ENCODE peak calls at places on chromosomes 12 and 14, in ten cellular contexts. One of them, this sample, is unnamed.

GRCh38 chr14:25350802-25351201 is 300.9 kb upstream of the STXBP6 start:
- DNase-seq in NCI-H1417: no peak
- DNase-seq in stimulated activated CD8-positive, alpha-beta memory T cell treated with anti-CD3 and anti-CD28 coated beads, Interleukin-4, amount 100 ng/mL, for 48 hours: no peak
- DNase-seq in GM19239: no peak
- DNase-seq in BJ: no peak
- DNase-seq in NCI-H2029: no peak
- DNase-seq in tibial artery: no peak
- DNase-seq in stimulated activated CD4-positive, alpha-beta T cell treated with anti-CD3 and anti-CD28 coated beads, TNF-alpha, amount 100 ng/mL, for 4 hours: no peak
- DNase-seq in OCI-LY7: no peak
- DNase-seq in A549: no peak
- DNase-seq in this sample: no peak

GRCh38 chr12:108612788-108613282 is 15.0 kb upstream of the TMEM119 start:
- DNase-seq in NCI-H1417: peak; percentile 35
- DNase-seq in stimulated activated CD8-positive, alpha-beta memory T cell treated with anti-CD3 and anti-CD28 coated beads, Interleukin-4, amount 100 ng/mL, for 48 hours: no peak
- DNase-seq in GM19239: no peak
- DNase-seq in BJ: no peak
- DNase-seq in NCI-H2029: no peak
- DNase-seq in tibial artery: no peak
- DNase-seq in stimulated activated CD4-positive, alpha-beta T cell treated with anti-CD3 and anti-CD28 coated beads, TNF-alpha, amount 100 ng/mL, for 4 hours: no peak
- DNase-seq in OCI-LY7: no peak
- DNase-seq in A549: no peak
- DNase-seq in this sample: no peak

GRCh38 chr14:58829594-58829993 is 191.8 kb downstream of the DACT1 start:
- DNase-seq in NCI-H1417: peak; percentile 52
- DNase-seq in stimulated activated CD8-positive, alpha-beta memory T cell treated with anti-CD3 and anti-CD28 coated beads, Interleukin-4, amount 100 ng/mL, for 48 hours: no peak
- DNase-seq in GM19239: no peak
- DNase-seq in BJ: no peak
- DNase-seq in NCI-H2029: peak; percentile 76
- DNase-seq in tibial artery: no peak
- DNase-seq in stimulated activated CD4-positive, alpha-beta T cell treated with anti-CD3 and anti-CD28 coated beads, TNF-alpha, amount 100 ng/mL, for 4 hours: no peak
- DNase-seq in OCI-LY7: no peak
- DNase-seq in A549: peak; percentile 37
- DNase-seq in this sample: no peak

GRCh38 chr12:13173537-13173936 is 23.0 kb upstream of the EMP1 start:
- DNase-seq in NCI-H1417: no peak
- DNase-seq in stimulated activated CD8-positive, alpha-beta memory T cell treated with anti-CD3 and anti-CD28 coated beads, Interleukin-4, amount 100 ng/mL, for 48 hours: peak; percentile 50
- DNase-seq in GM19239: peak; percentile 48
- DNase-seq in BJ: peak; percentile 88
- DNase-seq in NCI-H2029: no peak
- DNase-seq in tibial artery: peak; percentile 85
- DNase-seq in stimulated activated CD4-positive, alpha-beta T cell treated with anti-CD3 and anti-CD28 coated beads, TNF-alpha, amount 100 ng/mL, for 4 hours: no peak
- DNase-seq in OCI-LY7: no peak
- DNase-seq in A549: no peak
- DNase-seq in this sample: peak; percentile 85

GRCh38 chr14:55746533-55746932 is 166.5 kb downstream of the KTN1 start:
- DNase-seq in NCI-H1417: no peak
- DNase-seq in stimulated activated CD8-positive, alpha-beta memory T cell treated with anti-CD3 and anti-CD28 coated beads, Interleukin-4, amount 100 ng/mL, for 48 hours: no peak
- DNase-seq in GM19239: no peak
- DNase-seq in BJ: no peak
- DNase-seq in NCI-H2029: no peak
- DNase-seq in tibial artery: no peak
- DNase-seq in stimulated activated CD4-positive, alpha-beta T cell treated with anti-CD3 and anti-CD28 coated beads, TNF-alpha, amount 100 ng/mL, for 4 hours: no peak
- DNase-seq in OCI-LY7: no peak
- DNase-seq in A549: no peak
- DNase-seq in this sample: no peak

GRCh38 chr12:67202344-67203012 is 66.7 kb upstream of the CAND1 start:
- DNase-seq in NCI-H1417: no peak
- DNase-seq in stimulated activated CD8-positive, alpha-beta memory T cell treated with anti-CD3 and anti-CD28 coated beads, Interleukin-4, amount 100 ng/mL, for 48 hours: no peak
- DNase-seq in GM19239: no peak
- DNase-seq in BJ: no peak
- DNase-seq in NCI-H2029: no peak
- DNase-seq in tibial artery: no peak
- DNase-seq in stimulated activated CD4-positive, alpha-beta T cell treated with anti-CD3 and anti-CD28 coated beads, TNF-alpha, amount 100 ng/mL, for 4 hours: no peak
- DNase-seq in OCI-LY7: no peak
- DNase-seq in A549: no peak
- DNase-seq in this sample: no peak

GRCh38 chr12:9391751-9392240 is 183.6 kb upstream of the PZP start:
- DNase-seq in NCI-H1417: no peak
- DNase-seq in stimulated activated CD8-positive, alpha-beta memory T cell treated with anti-CD3 and anti-CD28 coated beads, Interleukin-4, amount 100 ng/mL, for 48 hours: no peak
- DNase-seq in GM19239: no peak
- DNase-seq in BJ: no peak
- DNase-seq in NCI-H2029: no peak
- DNase-seq in tibial artery: no peak
- DNase-seq in stimulated activated CD4-positive, alpha-beta T cell treated with anti-CD3 and anti-CD28 coated beads, TNF-alpha, amount 100 ng/mL, for 4 hours: no peak
- DNase-seq in OCI-LY7: no peak
- DNase-seq in A549: no peak
- DNase-seq in this sample: no peak

GRCh38 chr14:70645892-70646291 is 4.2 kb downstream of the TTC9 start:
- DNase-seq in NCI-H1417: no peak
- DNase-seq in stimulated activated CD8-positive, alpha-beta memory T cell treated with anti-CD3 and anti-CD28 coated beads, Interleukin-4, amount 100 ng/mL, for 48 hours: no peak
- DNase-seq in GM19239: no peak
- DNase-seq in BJ: no peak
- DNase-seq in NCI-H2029: no peak
- DNase-seq in tibial artery: no peak
- DNase-seq in stimulated activated CD4-positive, alpha-beta T cell treated with anti-CD3 and anti-CD28 coated beads, TNF-alpha, amount 100 ng/mL, for 4 hours: no peak
- DNase-seq in OCI-LY7: no peak
- DNase-seq in A549: no peak
- DNase-seq in this sample: no peak

GRCh38 chr12:32248594-32249140 is 142.0 kb downstream of the BICD1 start:
- DNase-seq in NCI-H1417: no peak
- DNase-seq in stimulated activated CD8-positive, alpha-beta memory T cell treated with anti-CD3 and anti-CD28 coated beads, Interleukin-4, amount 100 ng/mL, for 48 hours: no peak
- DNase-seq in GM19239: no peak
- DNase-seq in BJ: no peak
- DNase-seq in NCI-H2029: no peak
- DNase-seq in tibial artery: no peak
- DNase-seq in stimulated activated CD4-positive, alpha-beta T cell treated with anti-CD3 and anti-CD28 coated beads, TNF-alpha, amount 100 ng/mL, for 4 hours: no peak
- DNase-seq in OCI-LY7: no peak
- DNase-seq in A549: no peak
- DNase-seq in this sample: no peak

GRCh38 chr14:77622562-77622961 is 6.1 kb upstream of the SPTLC2 start:
- DNase-seq in NCI-H1417: no peak
- DNase-seq in stimulated activated CD8-positive, alpha-beta memory T cell treated with anti-CD3 and anti-CD28 coated beads, Interleukin-4, amount 100 ng/mL, for 48 hours: no peak
- DNase-seq in GM19239: no peak
- DNase-seq in BJ: no peak
- DNase-seq in NCI-H2029: peak; percentile 27
- DNase-seq in tibial artery: no peak
- DNase-seq in stimulated activated CD4-positive, alpha-beta T cell treated with anti-CD3 and anti-CD28 coated beads, TNF-alpha, amount 100 ng/mL, for 4 hours: no peak
- DNase-seq in OCI-LY7: no peak
- DNase-seq in A549: no peak
- DNase-seq in this sample: no peak

GRCh38 chr14:53613404-53614253 is 343.0 kb downstream of the BMP4 start:
- DNase-seq in NCI-H1417: peak; percentile 81
- DNase-seq in stimulated activated CD8-positive, alpha-beta memory T cell treated with anti-CD3 and anti-CD28 coated beads, Interleukin-4, amount 100 ng/mL, for 48 hours: no peak
- DNase-seq in GM19239: peak; percentile 44
- DNase-seq in BJ: no peak
- DNase-seq in NCI-H2029: peak; percentile 44
- DNase-seq in tibial artery: no peak
- DNase-seq in stimulated activated CD4-positive, alpha-beta T cell treated with anti-CD3 and anti-CD28 coated beads, TNF-alpha, amount 100 ng/mL, for 4 hours: no peak
- DNase-seq in OCI-LY7: peak; percentile 96
- DNase-seq in A549: peak; percentile 97
- DNase-seq in this sample: no peak

GRCh38 chr12:120132863-120133385 is 16.4 kb upstream of the RAB35 start:
- DNase-seq in NCI-H1417: no peak
- DNase-seq in stimulated activated CD8-positive, alpha-beta memory T cell treated with anti-CD3 and anti-CD28 coated beads, Interleukin-4, amount 100 ng/mL, for 48 hours: no peak
- DNase-seq in GM19239: peak; percentile 67
- DNase-seq in BJ: no peak
- DNase-seq in NCI-H2029: no peak
- DNase-seq in tibial artery: no peak
- DNase-seq in stimulated activated CD4-positive, alpha-beta T cell treated with anti-CD3 and anti-CD28 coated beads, TNF-alpha, amount 100 ng/mL, for 4 hours: no peak
- DNase-seq in OCI-LY7: peak; percentile 83
- DNase-seq in A549: no peak
- DNase-seq in this sample: no peak

GRCh38 chr14:31360919-31361662 is 59.3 kb downstream of the HEATR5A start:
- DNase-seq in NCI-H1417: no peak
- DNase-seq in stimulated activated CD8-positive, alpha-beta memory T cell treated with anti-CD3 and anti-CD28 coated beads, Interleukin-4, amount 100 ng/mL, for 48 hours: no peak
- DNase-seq in GM19239: no peak
- DNase-seq in BJ: peak; percentile 32
- DNase-seq in NCI-H2029: no peak
- DNase-seq in tibial artery: no peak
- DNase-seq in stimulated activated CD4-positive, alpha-beta T cell treated with anti-CD3 and anti-CD28 coated beads, TNF-alpha, amount 100 ng/mL, for 4 hours: no peak
- DNase-seq in OCI-LY7: no peak
- DNase-seq in A549: peak; percentile 4
- DNase-seq in this sample: no peak

GRCh38 chr12:54759751-54760150 is 94.6 kb upstream of the MUCL1 start:
- DNase-seq in NCI-H1417: peak; percentile 3
- DNase-seq in stimulated activated CD8-positive, alpha-beta memory T cell treated with anti-CD3 and anti-CD28 coated beads, Interleukin-4, amount 100 ng/mL, for 48 hours: no peak
- DNase-seq in GM19239: peak; percentile 9
- DNase-seq in BJ: no peak
- DNase-seq in NCI-H2029: peak; percentile 6
- DNase-seq in tibial artery: no peak
- DNase-seq in stimulated activated CD4-positive, alpha-beta T cell treated with anti-CD3 and anti-CD28 coated beads, TNF-alpha, amount 100 ng/mL, for 4 hours: no peak
- DNase-seq in OCI-LY7: peak; percentile 54
- DNase-seq in A549: peak; percentile 56
- DNase-seq in this sample: no peak

GRCh38 chr12:11719678-11720099 is 70.2 kb downstream of the ETV6 start:
- DNase-seq in NCI-H1417: no peak
- DNase-seq in stimulated activated CD8-positive, alpha-beta memory T cell treated with anti-CD3 and anti-CD28 coated beads, Interleukin-4, amount 100 ng/mL, for 48 hours: peak; percentile 69
- DNase-seq in GM19239: no peak
- DNase-seq in BJ: peak; percentile 80
- DNase-seq in NCI-H2029: no peak
- DNase-seq in tibial artery: peak; percentile 54
- DNase-seq in stimulated activated CD4-positive, alpha-beta T cell treated with anti-CD3 and anti-CD28 coated beads, TNF-alpha, amount 100 ng/mL, for 4 hours: no peak
- DNase-seq in OCI-LY7: no peak
- DNase-seq in A549: no peak
- DNase-seq in this sample: peak; percentile 92

GRCh38 chr14:83470466-83470865 is 1936.8 kb upstream of the SEL1L start:
- DNase-seq in NCI-H1417: no peak
- DNase-seq in stimulated activated CD8-positive, alpha-beta memory T cell treated with anti-CD3 and anti-CD28 coated beads, Interleukin-4, amount 100 ng/mL, for 48 hours: no peak
- DNase-seq in GM19239: no peak
- DNase-seq in BJ: peak; percentile 80
- DNase-seq in NCI-H2029: no peak
- DNase-seq in tibial artery: no peak
- DNase-seq in stimulated activated CD4-positive, alpha-beta T cell treated with anti-CD3 and anti-CD28 coated beads, TNF-alpha, amount 100 ng/mL, for 4 hours: no peak
- DNase-seq in OCI-LY7: no peak
- DNase-seq in A549: no peak
- DNase-seq in this sample: no peak

GRCh38 chr14:24309538-24310386 is at the start of gene LTB4R2:
- DNase-seq in NCI-H1417: no peak
- DNase-seq in stimulated activated CD8-positive, alpha-beta memory T cell treated with anti-CD3 and anti-CD28 coated beads, Interleukin-4, amount 100 ng/mL, for 48 hours: no peak
- DNase-seq in GM19239: no peak
- DNase-seq in BJ: no peak
- DNase-seq in NCI-H2029: peak; percentile 27
- DNase-seq in tibial artery: no peak
- DNase-seq in stimulated activated CD4-positive, alpha-beta T cell treated with anti-CD3 and anti-CD28 coated beads, TNF-alpha, amount 100 ng/mL, for 4 hours: no peak
- DNase-seq in OCI-LY7: no peak
- DNase-seq in A549: no peak
- DNase-seq in this sample: no peak

GRCh38 chr12:44053550-44054243 is 217.8 kb downstream of the TMEM117 start:
- DNase-seq in NCI-H1417: no peak
- DNase-seq in stimulated activated CD8-positive, alpha-beta memory T cell treated with anti-CD3 and anti-CD28 coated beads, Interleukin-4, amount 100 ng/mL, for 48 hours: no peak
- DNase-seq in GM19239: no peak
- DNase-seq in BJ: peak; percentile 26
- DNase-seq in NCI-H2029: no peak
- DNase-seq in tibial artery: no peak
- DNase-seq in stimulated activated CD4-positive, alpha-beta T cell treated with anti-CD3 and anti-CD28 coated beads, TNF-alpha, amount 100 ng/mL, for 4 hours: no peak
- DNase-seq in OCI-LY7: no peak
- DNase-seq in A549: no peak
- DNase-seq in this sample: no peak

GRCh38 chr14:28879571-28879970 is 113.0 kb downstream of the FOXG1 start:
- DNase-seq in NCI-H1417: peak; percentile 82
- DNase-seq in stimulated activated CD8-positive, alpha-beta memory T cell treated with anti-CD3 and anti-CD28 coated beads, Interleukin-4, amount 100 ng/mL, for 48 hours: no peak
- DNase-seq in GM19239: no peak
- DNase-seq in BJ: no peak
- DNase-seq in NCI-H2029: no peak
- DNase-seq in tibial artery: no peak
- DNase-seq in stimulated activated CD4-positive, alpha-beta T cell treated with anti-CD3 and anti-CD28 coated beads, TNF-alpha, amount 100 ng/mL, for 4 hours: no peak
- DNase-seq in OCI-LY7: no peak
- DNase-seq in A549: no peak
- DNase-seq in this sample: no peak

GRCh38 chr14:53851394-53852056 is 105.1 kb downstream of the BMP4 start:
- DNase-seq in NCI-H1417: no peak
- DNase-seq in stimulated activated CD8-positive, alpha-beta memory T cell treated with anti-CD3 and anti-CD28 coated beads, Interleukin-4, amount 100 ng/mL, for 48 hours: no peak
- DNase-seq in GM19239: no peak
- DNase-seq in BJ: no peak
- DNase-seq in NCI-H2029: no peak
- DNase-seq in tibial artery: no peak
- DNase-seq in stimulated activated CD4-positive, alpha-beta T cell treated with anti-CD3 and anti-CD28 coated beads, TNF-alpha, amount 100 ng/mL, for 4 hours: no peak
- DNase-seq in OCI-LY7: no peak
- DNase-seq in A549: no peak
- DNase-seq in this sample: no peak

GRCh38 chr12:10068634-10069033 is 30.2 kb downstream of the CLEC1A start:
- DNase-seq in NCI-H1417: no peak
- DNase-seq in stimulated activated CD8-positive, alpha-beta memory T cell treated with anti-CD3 and anti-CD28 coated beads, Interleukin-4, amount 100 ng/mL, for 48 hours: no peak
- DNase-seq in GM19239: no peak
- DNase-seq in BJ: no peak
- DNase-seq in NCI-H2029: no peak
- DNase-seq in tibial artery: no peak
- DNase-seq in stimulated activated CD4-positive, alpha-beta T cell treated with anti-CD3 and anti-CD28 coated beads, TNF-alpha, amount 100 ng/mL, for 4 hours: no peak
- DNase-seq in OCI-LY7: no peak
- DNase-seq in A549: no peak
- DNase-seq in this sample: peak; percentile 60

GRCh38 chr14:22923746-22924145 is 4.8 kb upstream of the RBM23 start:
- DNase-seq in NCI-H1417: no peak
- DNase-seq in stimulated activated CD8-positive, alpha-beta memory T cell treated with anti-CD3 and anti-CD28 coated beads, Interleukin-4, amount 100 ng/mL, for 48 hours: no peak
- DNase-seq in GM19239: no peak
- DNase-seq in BJ: no peak
- DNase-seq in NCI-H2029: no peak
- DNase-seq in tibial artery: no peak
- DNase-seq in stimulated activated CD4-positive, alpha-beta T cell treated with anti-CD3 and anti-CD28 coated beads, TNF-alpha, amount 100 ng/mL, for 4 hours: no peak
- DNase-seq in OCI-LY7: no peak
- DNase-seq in A549: no peak
- DNase-seq in this sample: no peak

GRCh38 chr12:47124451-47124850 is 44.7 kb upstream of the AMIGO2 start:
- DNase-seq in NCI-H1417: no peak
- DNase-seq in stimulated activated CD8-positive, alpha-beta memory T cell treated with anti-CD3 and anti-CD28 coated beads, Interleukin-4, amount 100 ng/mL, for 48 hours: no peak
- DNase-seq in GM19239: no peak
- DNase-seq in BJ: no peak
- DNase-seq in NCI-H2029: no peak
- DNase-seq in tibial artery: no peak
- DNase-seq in stimulated activated CD4-positive, alpha-beta T cell treated with anti-CD3 and anti-CD28 coated beads, TNF-alpha, amount 100 ng/mL, for 4 hours: no peak
- DNase-seq in OCI-LY7: no peak
- DNase-seq in A549: no peak
- DNase-seq in this sample: no peak

GRCh38 chr12:116592116-116592637 is 33.0 kb downstream of the MAP1LC3B2 start:
- DNase-seq in NCI-H1417: no peak
- DNase-seq in stimulated activated CD8-positive, alpha-beta memory T cell treated with anti-CD3 and anti-CD28 coated beads, Interleukin-4, amount 100 ng/mL, for 48 hours: no peak
- DNase-seq in GM19239: no peak
- DNase-seq in BJ: no peak
- DNase-seq in NCI-H2029: no peak
- DNase-seq in tibial artery: peak; percentile 29
- DNase-seq in stimulated activated CD4-positive, alpha-beta T cell treated with anti-CD3 and anti-CD28 coated beads, TNF-alpha, amount 100 ng/mL, for 4 hours: no peak
- DNase-seq in OCI-LY7: no peak
- DNase-seq in A549: no peak
- DNase-seq in this sample: no peak

GRCh38 chr12:96548384-96548783 is 59.0 kb downstream of the CFAP54 start:
- DNase-seq in NCI-H1417: no peak
- DNase-seq in stimulated activated CD8-positive, alpha-beta memory T cell treated with anti-CD3 and anti-CD28 coated beads, Interleukin-4, amount 100 ng/mL, for 48 hours: no peak
- DNase-seq in GM19239: no peak
- DNase-seq in BJ: no peak
- DNase-seq in NCI-H2029: no peak
- DNase-seq in tibial artery: no peak
- DNase-seq in stimulated activated CD4-positive, alpha-beta T cell treated with anti-CD3 and anti-CD28 coated beads, TNF-alpha, amount 100 ng/mL, for 4 hours: no peak
- DNase-seq in OCI-LY7: no peak
- DNase-seq in A549: no peak
- DNase-seq in this sample: no peak

GRCh38 chr12:2120982-2121758 is 68.4 kb downstream of the CACNA1C start:
- DNase-seq in NCI-H1417: no peak
- DNase-seq in stimulated activated CD8-positive, alpha-beta memory T cell treated with anti-CD3 and anti-CD28 coated beads, Interleukin-4, amount 100 ng/mL, for 48 hours: no peak
- DNase-seq in GM19239: no peak
- DNase-seq in BJ: no peak
- DNase-seq in NCI-H2029: no peak
- DNase-seq in tibial artery: no peak
- DNase-seq in stimulated activated CD4-positive, alpha-beta T cell treated with anti-CD3 and anti-CD28 coated beads, TNF-alpha, amount 100 ng/mL, for 4 hours: no peak
- DNase-seq in OCI-LY7: no peak
- DNase-seq in A549: no peak
- DNase-seq in this sample: no peak

GRCh38 chr12:62900686-62901272 is 34.2 kb downstream of the PPM1H start:
- DNase-seq in NCI-H1417: no peak
- DNase-seq in stimulated activated CD8-positive, alpha-beta memory T cell treated with anti-CD3 and anti-CD28 coated beads, Interleukin-4, amount 100 ng/mL, for 48 hours: no peak
- DNase-seq in GM19239: no peak
- DNase-seq in BJ: no peak
- DNase-seq in NCI-H2029: no peak
- DNase-seq in tibial artery: no peak
- DNase-seq in stimulated activated CD4-positive, alpha-beta T cell treated with anti-CD3 and anti-CD28 coated beads, TNF-alpha, amount 100 ng/mL, for 4 hours: no peak
- DNase-seq in OCI-LY7: no peak
- DNase-seq in A549: no peak
- DNase-seq in this sample: no peak

GRCh38 chr12:3131129-3131528 is 54.0 kb downstream of the TSPAN9 start:
- DNase-seq in NCI-H1417: peak; percentile 58
- DNase-seq in stimulated activated CD8-positive, alpha-beta memory T cell treated with anti-CD3 and anti-CD28 coated beads, Interleukin-4, amount 100 ng/mL, for 48 hours: no peak
- DNase-seq in GM19239: no peak
- DNase-seq in BJ: no peak
- DNase-seq in NCI-H2029: no peak
- DNase-seq in tibial artery: no peak
- DNase-seq in stimulated activated CD4-positive, alpha-beta T cell treated with anti-CD3 and anti-CD28 coated beads, TNF-alpha, amount 100 ng/mL, for 4 hours: no peak
- DNase-seq in OCI-LY7: no peak
- DNase-seq in A549: no peak
- DNase-seq in this sample: no peak